ENCODE peak calls at places on chromosomes 13 and 19, in nine cellular contexts. One of them, this sample, is unnamed.

GRCh38 chr13:109792416-109793090 is 6.2 kb upstream of the IRS2 start:
- DNase-seq in psoas muscle: no peak
- DNase-seq in GM12865: no peak
- DNase-seq in body of pancreas: no peak
- DNase-seq in GM06990: no peak
- DNase-seq in SK-N-SH: no peak
- DNase-seq in heart right ventricle: no peak
- DNase-seq in DND-41: no peak
- DNase-seq in mesothelial cell of epicardium: no peak
- DNase-seq in this sample: no peak

GRCh38 chr13:110311721-110312668 is 4.9 kb downstream of the COL4A2 start:
- DNase-seq in body of pancreas: no peak
- DNase-seq in GM06990: no peak
- DNase-seq in SK-N-SH: no peak
- DNase-seq in GM12865: no peak
- DNase-seq in psoas muscle: no peak
- DNase-seq in DND-41: no peak
- DNase-seq in mesothelial cell of epicardium: no peak
- DNase-seq in heart right ventricle: no peak
- DNase-seq in this sample: no peak

GRCh38 chr13:19117913-19118739 is 63.5 kb downstream of the TUBA3C start:
- DNase-seq in body of pancreas: no peak
- DNase-seq in GM12865: no peak
- DNase-seq in heart right ventricle: no peak
- DNase-seq in DND-41: no peak
- DNase-seq in SK-N-SH: peak; percentile 4
- DNase-seq in GM06990: no peak
- DNase-seq in psoas muscle: no peak
- DNase-seq in mesothelial cell of epicardium: no peak
- DNase-seq in this sample: no peak

GRCh38 chr13:96422002-96422401 is 332.1 kb downstream of the HS6ST3 start:
- DNase-seq in DND-41: no peak
- DNase-seq in GM06990: no peak
- DNase-seq in mesothelial cell of epicardium: no peak
- DNase-seq in psoas muscle: no peak
- DNase-seq in SK-N-SH: no peak
- DNase-seq in body of pancreas: no peak
- DNase-seq in heart right ventricle: no peak
- DNase-seq in GM12865: no peak
- DNase-seq in this sample: no peak

GRCh38 chr13:98273824-98274786 is 97.0 kb upstream of the RNF113B start:
- DNase-seq in GM12865: no peak
- DNase-seq in heart right ventricle: no peak
- DNase-seq in psoas muscle: no peak
- DNase-seq in body of pancreas: no peak
- DNase-seq in mesothelial cell of epicardium: no peak
- DNase-seq in SK-N-SH: no peak
- DNase-seq in DND-41: no peak
- DNase-seq in GM06990: no peak
- DNase-seq in this sample: no peak

GRCh38 chr19:48750771-48751504 is 1.5 kb downstream of the FUT1 start:
- DNase-seq in heart right ventricle: no peak
- DNase-seq in DND-41: no peak
- DNase-seq in SK-N-SH: no peak
- DNase-seq in GM06990: no peak
- DNase-seq in body of pancreas: peak; percentile 55
- DNase-seq in mesothelial cell of epicardium: no peak
- DNase-seq in GM12865: no peak
- DNase-seq in psoas muscle: no peak
- DNase-seq in this sample: no peak

GRCh38 chr13:112818040-112818697 is 128.3 kb downstream of the ATP11A start:
- DNase-seq in heart right ventricle: no peak
- DNase-seq in DND-41: no peak
- DNase-seq in mesothelial cell of epicardium: no peak
- DNase-seq in GM12865: no peak
- DNase-seq in SK-N-SH: no peak
- DNase-seq in body of pancreas: no peak
- DNase-seq in GM06990: no peak
- DNase-seq in psoas muscle: no peak
- DNase-seq in this sample: no peak

GRCh38 chr13:114034481-114034891 is 60.6 kb upstream of the C13orf46 start:
- DNase-seq in GM12865: no peak
- DNase-seq in GM06990: no peak
- DNase-seq in SK-N-SH: no peak
- DNase-seq in psoas muscle: no peak
- DNase-seq in mesothelial cell of epicardium: no peak
- DNase-seq in DND-41: no peak
- DNase-seq in body of pancreas: no peak
- DNase-seq in heart right ventricle: no peak
- DNase-seq in this sample: no peak

GRCh38 chr13:114070098-114070799 is 62.2 kb downstream of the RASA3 start:
- DNase-seq in SK-N-SH: no peak
- DNase-seq in GM12865: no peak
- DNase-seq in mesothelial cell of epicardium: no peak
- DNase-seq in DND-41: no peak
- DNase-seq in psoas muscle: no peak
- DNase-seq in heart right ventricle: no peak
- DNase-seq in GM06990: no peak
- DNase-seq in body of pancreas: no peak
- DNase-seq in this sample: no peak

GRCh38 chr13:82802528-82802927 is 1079.7 kb downstream of the SLITRK1 start:
- DNase-seq in heart right ventricle: no peak
- DNase-seq in psoas muscle: no peak
- DNase-seq in SK-N-SH: no peak
- DNase-seq in GM06990: no peak
- DNase-seq in DND-41: no peak
- DNase-seq in mesothelial cell of epicardium: no peak
- DNase-seq in GM12865: no peak
- DNase-seq in body of pancreas: no peak
- DNase-seq in this sample: no peak

GRCh38 chr13:66888698-66889097 is 341.4 kb downstream of the PCDH9 start:
- DNase-seq in body of pancreas: no peak
- DNase-seq in psoas muscle: no peak
- DNase-seq in mesothelial cell of epicardium: no peak
- DNase-seq in DND-41: no peak
- DNase-seq in GM12865: no peak
- DNase-seq in SK-N-SH: no peak
- DNase-seq in GM06990: no peak
- DNase-seq in heart right ventricle: no peak
- DNase-seq in this sample: no peak

GRCh38 chr13:73222627-73223026 is 163.8 kb downstream of the KLF5 start:
- DNase-seq in heart right ventricle: no peak
- DNase-seq in body of pancreas: no peak
- DNase-seq in mesothelial cell of epicardium: no peak
- DNase-seq in GM12865: peak; percentile 3
- DNase-seq in GM06990: no peak
- DNase-seq in DND-41: no peak
- DNase-seq in SK-N-SH: no peak
- DNase-seq in psoas muscle: no peak
- DNase-seq in this sample: no peak

GRCh38 chr13:101785858-101786257 is 333.4 kb downstream of the ITGBL1 start:
- DNase-seq in DND-41: peak; percentile 4
- DNase-seq in mesothelial cell of epicardium: no peak
- DNase-seq in GM12865: peak; percentile 27
- DNase-seq in body of pancreas: peak; percentile 13
- DNase-seq in SK-N-SH: peak; percentile 22
- DNase-seq in GM06990: no peak
- DNase-seq in heart right ventricle: peak; percentile 21
- DNase-seq in psoas muscle: no peak
- DNase-seq in this sample: no peak
- TF ChIP-seq CTCF in DND-41: peak; percentile 23
- TF ChIP-seq CTCF in mesothelial cell of epicardium: no peak
- TF ChIP-seq CTCF in GM12865: no peak
- TF ChIP-seq CTCF in body of pancreas: no peak
- TF ChIP-seq CTCF in SK-N-SH: peak; percentile 56
- TF ChIP-seq CTCF in GM06990: peak; percentile 14
- TF ChIP-seq CTCF in heart right ventricle: peak; percentile 46
- TF ChIP-seq CTCF in psoas muscle: no peak
- TF ChIP-seq CTCF in this sample: peak; percentile 54

GRCh38 chr13:24640752-24641151 is 39.5 kb upstream of the ATP12A start:
- DNase-seq in SK-N-SH: no peak
- DNase-seq in mesothelial cell of epicardium: no peak
- DNase-seq in GM06990: no peak
- DNase-seq in psoas muscle: no peak
- DNase-seq in body of pancreas: no peak
- DNase-seq in GM12865: no peak
- DNase-seq in DND-41: no peak
- DNase-seq in heart right ventricle: no peak
- DNase-seq in this sample: no peak

GRCh38 chr13:24638096-24638495 is 42.1 kb upstream of the ATP12A start:
- DNase-seq in body of pancreas: no peak
- DNase-seq in mesothelial cell of epicardium: no peak
- DNase-seq in GM12865: no peak
- DNase-seq in DND-41: no peak
- DNase-seq in heart right ventricle: no peak
- DNase-seq in SK-N-SH: no peak
- DNase-seq in psoas muscle: no peak
- DNase-seq in GM06990: no peak
- DNase-seq in this sample: no peak

GRCh38 chr13:24644051-24644450 is 36.2 kb upstream of the ATP12A start:
- DNase-seq in psoas muscle: no peak
- DNase-seq in body of pancreas: no peak
- DNase-seq in SK-N-SH: no peak
- DNase-seq in GM06990: no peak
- DNase-seq in mesothelial cell of epicardium: no peak
- DNase-seq in heart right ventricle: no peak
- DNase-seq in GM12865: no peak
- DNase-seq in DND-41: no peak
- DNase-seq in this sample: no peak

GRCh38 chr13:24636776-24637175 is 43.4 kb upstream of the ATP12A start:
- DNase-seq in heart right ventricle: no peak
- DNase-seq in SK-N-SH: no peak
- DNase-seq in GM12865: no peak
- DNase-seq in DND-41: no peak
- DNase-seq in mesothelial cell of epicardium: no peak
- DNase-seq in psoas muscle: no peak
- DNase-seq in GM06990: no peak
- DNase-seq in body of pancreas: no peak
- DNase-seq in this sample: no peak

DNA sequence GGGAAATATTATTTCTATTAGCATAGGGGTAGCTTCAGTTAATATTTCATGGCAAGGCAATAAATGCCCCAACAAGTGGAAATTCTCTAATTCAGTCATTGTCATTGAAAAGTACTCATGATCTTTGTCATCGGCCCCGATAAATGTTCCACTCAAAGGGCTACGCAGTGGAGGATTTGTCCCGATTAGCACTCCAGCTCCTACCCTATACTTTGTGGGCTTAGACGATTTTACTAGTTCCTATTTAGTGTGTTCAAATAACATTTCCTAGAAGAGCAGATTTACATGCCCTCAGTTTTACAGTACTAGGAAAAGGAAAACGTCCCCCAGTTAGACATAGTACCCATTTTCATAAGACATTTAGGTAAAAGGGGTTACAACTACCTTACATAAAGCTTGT is 38.0 kb upstream of the ATP12A start:
- DNase-seq in heart right ventricle: no peak
- DNase-seq in DND-41: no peak
- DNase-seq in mesothelial cell of epicardium: no peak
- DNase-seq in SK-N-SH: no peak
- DNase-seq in GM06990: no peak
- DNase-seq in body of pancreas: no peak
- DNase-seq in psoas muscle: no peak
- DNase-seq in GM12865: no peak
- DNase-seq in this sample: no peak
- TF ChIP-seq CTCF in heart right ventricle: no peak
- TF ChIP-seq CTCF in DND-41: no peak
- TF ChIP-seq CTCF in mesothelial cell of epicardium: no peak
- TF ChIP-seq CTCF in SK-N-SH: no peak
- TF ChIP-seq CTCF in GM06990: no peak
- TF ChIP-seq CTCF in body of pancreas: no peak
- TF ChIP-seq CTCF in psoas muscle: no peak
- TF ChIP-seq CTCF in GM12865: no peak
- TF ChIP-seq CTCF in this sample: no peak

DNA sequence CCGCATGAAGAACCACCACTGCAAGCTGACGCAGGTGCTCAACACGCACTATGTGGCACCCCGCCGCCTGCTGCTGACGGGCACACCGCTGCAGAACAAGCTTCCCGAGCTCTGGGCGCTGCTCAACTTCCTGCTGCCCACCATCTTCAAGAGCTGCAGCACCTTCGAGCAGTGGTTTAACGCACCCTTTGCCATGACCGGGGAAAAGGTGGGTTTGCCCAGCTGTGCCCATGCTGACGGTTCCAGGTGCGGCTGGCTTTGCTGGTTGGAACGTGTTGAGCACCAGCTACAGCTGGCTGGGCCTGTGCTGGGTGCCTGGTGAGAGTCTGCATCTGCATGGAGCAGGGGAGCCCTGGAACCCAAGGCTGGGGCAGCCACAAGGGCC is 60.9 kb downstream of the SMARCA4 start:
- DNase-seq in SK-N-SH: no peak
- DNase-seq in body of pancreas: no peak
- DNase-seq in GM12865: no peak
- DNase-seq in psoas muscle: no peak
- DNase-seq in DND-41: no peak
- DNase-seq in heart right ventricle: no peak
- DNase-seq in mesothelial cell of epicardium: no peak
- DNase-seq in GM06990: no peak
- DNase-seq in this sample: no peak
- TF ChIP-seq CTCF in SK-N-SH: no peak
- TF ChIP-seq CTCF in body of pancreas: no peak
- TF ChIP-seq CTCF in GM12865: no peak
- TF ChIP-seq CTCF in psoas muscle: no peak
- TF ChIP-seq CTCF in DND-41: no peak
- TF ChIP-seq CTCF in heart right ventricle: no peak
- TF ChIP-seq CTCF in mesothelial cell of epicardium: no peak
- TF ChIP-seq CTCF in GM06990: no peak
- TF ChIP-seq CTCF in this sample: no peak

GRCh38 chr13:27200413-27201066 is 28.9 kb upstream of the USP12 start:
- DNase-seq in DND-41: no peak
- DNase-seq in GM06990: no peak
- DNase-seq in psoas muscle: no peak
- DNase-seq in mesothelial cell of epicardium: no peak
- DNase-seq in heart right ventricle: no peak
- DNase-seq in GM12865: no peak
- DNase-seq in body of pancreas: no peak
- DNase-seq in SK-N-SH: no peak
- DNase-seq in this sample: no peak

GRCh38 chr13:27201661-27202060 is 30.1 kb upstream of the USP12 start:
- DNase-seq in mesothelial cell of epicardium: no peak
- DNase-seq in GM06990: no peak
- DNase-seq in body of pancreas: no peak
- DNase-seq in DND-41: no peak
- DNase-seq in GM12865: no peak
- DNase-seq in SK-N-SH: no peak
- DNase-seq in heart right ventricle: no peak
- DNase-seq in psoas muscle: no peak
- DNase-seq in this sample: no peak

GRCh38 chr13:27203186-27203585 is 31.6 kb upstream of the USP12 start:
- DNase-seq in DND-41: no peak
- DNase-seq in psoas muscle: no peak
- DNase-seq in body of pancreas: no peak
- DNase-seq in mesothelial cell of epicardium: no peak
- DNase-seq in SK-N-SH: no peak
- DNase-seq in GM12865: no peak
- DNase-seq in GM06990: no peak
- DNase-seq in heart right ventricle: no peak
- DNase-seq in this sample: no peak

GRCh38 chr13:27199691-27200090 is 28.1 kb upstream of the USP12 start:
- DNase-seq in SK-N-SH: no peak
- DNase-seq in GM06990: no peak
- DNase-seq in mesothelial cell of epicardium: no peak
- DNase-seq in body of pancreas: no peak
- DNase-seq in heart right ventricle: no peak
- DNase-seq in DND-41: no peak
- DNase-seq in GM12865: no peak
- DNase-seq in psoas muscle: no peak
- DNase-seq in this sample: no peak

GRCh38 chr13:27203854-27204253 is 32.2 kb upstream of the USP12 start:
- DNase-seq in GM12865: peak; percentile 27
- DNase-seq in psoas muscle: no peak
- DNase-seq in mesothelial cell of epicardium: no peak
- DNase-seq in heart right ventricle: no peak
- DNase-seq in SK-N-SH: no peak
- DNase-seq in body of pancreas: no peak
- DNase-seq in DND-41: no peak
- DNase-seq in GM06990: no peak
- DNase-seq in this sample: no peak
- TF ChIP-seq CTCF in GM12865: no peak
- TF ChIP-seq CTCF in psoas muscle: no peak
- TF ChIP-seq CTCF in mesothelial cell of epicardium: no peak
- TF ChIP-seq CTCF in heart right ventricle: peak; percentile 19
- TF ChIP-seq CTCF in SK-N-SH: peak; percentile 46
- TF ChIP-seq CTCF in body of pancreas: peak; percentile 33
- TF ChIP-seq CTCF in DND-41: peak; percentile 17
- TF ChIP-seq CTCF in GM06990: peak; percentile 4
- TF ChIP-seq CTCF in this sample: no peak

This sample was measured in type B pancreatic cell.